ENCODE peak calls at places on chromosomes 4 and X, in five cellular contexts. G is left ventricle myocardium inferior, W is HCT116, M is HFF-Myc, U is mucosa of descending colon. H is an unnamed sample.

GRCh38 chr4:1191621-1192020 is 19.2 kb upstream of the SPON2 start:
- DNase-seq in G (no peak), W (no peak), M (no peak), U (peak), H (no peak)

GRCh38 chrX:56733459-56734046 is 4.5 kb downstream of the NBDY start:
- DNase-seq in G (no peak), W (no peak), M (no peak), U (peak), H (peak)

GRCh38 chr4:186942745-186943606 is 219.3 kb upstream of the FAT1 start:
- DNase-seq in G (no peak), W (no peak), M (no peak), U (peak), H (no peak)

GRCh38 chr4:59994118-59994517 is 1206.0 kb upstream of the ADGRL3 start:
- DNase-seq in G (peak), W (no peak), M (no peak), U (no peak), H (no peak)

GRCh38 chr4:6568689-6569332 is 6.2 kb upstream of the MAN2B2 start:
- DNase-seq in G (no peak), W (peak), M (no peak), U (no peak), H (no peak)

GRCh38 chr4:88696620-88697019 is 1.0 kb downstream of the NAP1L5 start:
- DNase-seq in G (no peak), W (no peak), M (no peak), U (no peak), H (no peak)

GRCh38 chr4:125736057-125736456 is 421.3 kb downstream of the FAT4 start:
- DNase-seq in G (no peak), W (no peak), M (no peak), U (no peak), H (no peak)

GRCh38 chr4:126395661-126396060 is 1080.9 kb downstream of the FAT4 start:
- DNase-seq in G (no peak), W (no peak), M (no peak), U (no peak), H (no peak)

GRCh38 chr4:189081831-189082230 is 858.8 kb upstream of the FRG1 start:
- DNase-seq in G (no peak), W (no peak), M (no peak), U (no peak), H (no peak)

GRCh38 chr4:28149762-28150161 is 1289.1 kb downstream of the STIM2 start:
- DNase-seq in G (no peak), W (no peak), M (no peak), U (no peak), H (no peak)

GRCh38 chr4:118849867-118850812 is 14.2 kb upstream of the SEC24D start:
- DNase-seq in G (no peak), W (no peak), M (no peak), U (peak), H (no peak)

GRCh38 chr4:55866973-55867574 is 13.6 kb downstream of the EXOC1 start:
- DNase-seq in G (no peak), W (peak), M (peak), U (peak), H (no peak)

GRCh38 chr4:102564399-102564921 is 63.3 kb downstream of the NFKB1 start:
- DNase-seq in G (no peak), W (no peak), M (no peak), U (no peak), H (no peak)

GRCh38 chrX:14027511-14028019 is 2.1 kb downstream of the GEMIN8 start:
- DNase-seq in G (no peak), W (no peak), M (no peak), U (no peak), H (no peak)

GRCh38 chr4:175253184-175253902 is 335.2 kb downstream of the ADAM29 start:
- DNase-seq in G (no peak), W (peak), M (no peak), U (no peak), H (no peak)

GRCh38 chrX:149871940-149872339 is 9.0 kb upstream of the MAGEA8 start:
- DNase-seq in G (no peak), W (peak), M (no peak), U (peak), H (no peak)

GRCh38 chr4:15963001-15963451 is at the start of gene FGFBP2:
- DNase-seq in G (peak), W (peak), M (peak), U (peak), H (peak)

GRCh38 chr4:82811838-82812672 is 13.5 kb upstream of the SCD5 start:
- DNase-seq in G (no peak), W (no peak), M (no peak), U (no peak), H (no peak)

DNA sequence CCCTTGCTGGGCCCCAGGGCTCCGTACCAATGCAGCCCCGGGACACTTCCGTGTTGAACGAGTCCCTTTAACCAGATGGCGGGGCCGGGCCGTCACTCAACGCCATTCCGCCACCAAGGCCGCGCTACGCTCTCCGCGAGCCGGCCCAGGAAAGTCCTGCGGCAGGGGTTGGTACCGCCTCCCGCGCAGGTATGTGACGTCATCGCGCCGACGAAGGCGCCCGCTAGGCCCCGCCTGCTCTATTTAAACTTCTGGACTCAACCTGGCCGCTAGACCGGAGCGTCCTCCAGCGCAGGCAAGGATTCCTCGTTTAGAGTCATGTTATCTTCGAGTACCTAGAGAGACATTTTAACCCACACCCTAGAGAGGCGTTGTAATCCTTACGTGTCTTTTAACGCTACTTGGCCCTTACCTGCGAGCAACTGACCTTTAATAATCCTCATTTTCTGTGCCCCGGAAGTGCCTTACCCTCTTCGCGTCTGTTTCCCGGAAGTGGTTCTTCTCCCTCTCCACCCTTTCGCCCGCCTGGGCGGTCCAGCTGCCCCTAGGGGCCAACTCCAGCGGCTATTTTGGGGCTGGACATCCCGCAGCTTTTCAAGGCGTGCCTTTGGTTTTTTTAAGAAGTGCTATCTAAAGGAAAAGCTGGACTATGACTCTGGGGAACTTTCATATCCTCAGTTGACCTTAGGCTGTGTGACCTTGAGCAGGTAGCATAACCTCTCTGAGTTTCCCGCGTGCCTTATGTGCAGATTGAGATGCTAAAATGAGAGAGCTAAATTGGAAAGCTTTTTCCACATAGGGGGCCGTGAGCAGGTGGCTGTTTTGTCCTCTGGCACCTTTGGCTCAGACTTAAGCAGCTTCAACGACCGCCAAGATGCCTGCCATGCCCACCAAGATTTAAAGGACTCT is at the start of gene PNPLA4:
- DNase-seq in G (peak), W (peak), M (peak), U (peak), H (peak)
- TF ChIP-seq CTCF in G (peak), W (peak), M (peak), U (no peak), H (peak)

GRCh38 chr4:143488684-143489083 is 24.8 kb upstream of the SMARCA5 start:
- DNase-seq in G (no peak), W (no peak), M (no peak), U (no peak), H (no peak)

GRCh38 chr4:143486314-143486713 is 27.2 kb upstream of the SMARCA5 start:
- DNase-seq in G (no peak), W (no peak), M (no peak), U (no peak), H (no peak)

GRCh38 chr4:143477487-143477886 is 36.0 kb upstream of the SMARCA5 start:
- DNase-seq in G (no peak), W (no peak), M (no peak), U (no peak), H (no peak)

GRCh38 chr4:143481361-143481760 is 32.1 kb upstream of the SMARCA5 start:
- DNase-seq in G (no peak), W (no peak), M (no peak), U (no peak), H (no peak)

GRCh38 chr4:143482753-143483362 is 30.6 kb upstream of the SMARCA5 start:
- DNase-seq in G (no peak), W (peak), M (peak), U (peak), H (no peak)
- TF ChIP-seq CTCF in G (peak), W (peak), M (peak), U (peak), H (peak)

DNA sequence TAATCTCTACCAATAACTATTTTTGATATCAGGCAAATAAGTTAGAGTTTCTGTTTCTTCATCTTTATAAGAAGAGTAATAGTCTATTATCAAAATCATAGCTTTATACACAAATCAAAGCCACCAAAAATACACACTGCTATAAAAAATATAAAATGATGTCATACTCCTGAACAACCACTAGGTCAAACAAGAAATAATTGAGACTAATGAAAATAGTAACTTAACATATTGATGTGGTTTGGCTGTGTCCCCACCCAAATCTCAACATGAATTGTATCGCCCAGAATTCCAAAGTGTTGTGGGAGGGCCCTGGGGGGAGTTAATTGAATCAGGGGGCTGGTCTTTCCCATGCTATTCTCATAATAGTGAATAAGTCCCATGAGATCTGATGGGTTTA is 2277.5 kb downstream of the ARAP2 start:
- DNase-seq in G (no peak), W (no peak), M (no peak), U (no peak), H (no peak)
- TF ChIP-seq CTCF in G (no peak), W (peak), M (no peak), U (no peak), H (no peak)

GRCh38 chrX:39140581-39140980 is 339.3 kb downstream of the MID1IP1 start:
- DNase-seq in G (peak), W (no peak), M (no peak), U (no peak), H (no peak)
- TF ChIP-seq CTCF in G (no peak), W (no peak), M (no peak), U (no peak), H (no peak)

DNA sequence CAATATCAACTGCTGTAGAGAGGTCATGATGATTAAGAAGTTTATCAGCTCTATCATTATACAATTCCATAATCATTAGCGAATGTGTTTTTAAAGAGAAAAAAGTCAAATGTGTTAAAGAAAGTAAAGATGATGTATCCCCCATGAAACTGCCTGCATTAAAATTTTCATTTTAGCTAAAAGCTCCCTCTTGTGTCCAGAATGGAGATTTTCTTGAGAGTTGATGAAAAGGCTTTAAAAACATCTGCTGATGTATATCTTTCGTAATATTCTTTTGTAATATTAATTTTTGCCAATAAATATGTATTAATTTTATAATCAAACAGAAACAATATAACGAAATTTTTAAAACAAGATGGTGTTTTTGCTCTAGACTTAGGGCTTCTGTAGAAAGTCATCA is 52.1 kb upstream of the LHFPL1 start:
- DNase-seq in G (no peak), W (no peak), M (no peak), U (no peak), H (no peak)
- TF ChIP-seq CTCF in G (peak), W (peak), M (no peak), U (no peak), H (peak)

DNA sequence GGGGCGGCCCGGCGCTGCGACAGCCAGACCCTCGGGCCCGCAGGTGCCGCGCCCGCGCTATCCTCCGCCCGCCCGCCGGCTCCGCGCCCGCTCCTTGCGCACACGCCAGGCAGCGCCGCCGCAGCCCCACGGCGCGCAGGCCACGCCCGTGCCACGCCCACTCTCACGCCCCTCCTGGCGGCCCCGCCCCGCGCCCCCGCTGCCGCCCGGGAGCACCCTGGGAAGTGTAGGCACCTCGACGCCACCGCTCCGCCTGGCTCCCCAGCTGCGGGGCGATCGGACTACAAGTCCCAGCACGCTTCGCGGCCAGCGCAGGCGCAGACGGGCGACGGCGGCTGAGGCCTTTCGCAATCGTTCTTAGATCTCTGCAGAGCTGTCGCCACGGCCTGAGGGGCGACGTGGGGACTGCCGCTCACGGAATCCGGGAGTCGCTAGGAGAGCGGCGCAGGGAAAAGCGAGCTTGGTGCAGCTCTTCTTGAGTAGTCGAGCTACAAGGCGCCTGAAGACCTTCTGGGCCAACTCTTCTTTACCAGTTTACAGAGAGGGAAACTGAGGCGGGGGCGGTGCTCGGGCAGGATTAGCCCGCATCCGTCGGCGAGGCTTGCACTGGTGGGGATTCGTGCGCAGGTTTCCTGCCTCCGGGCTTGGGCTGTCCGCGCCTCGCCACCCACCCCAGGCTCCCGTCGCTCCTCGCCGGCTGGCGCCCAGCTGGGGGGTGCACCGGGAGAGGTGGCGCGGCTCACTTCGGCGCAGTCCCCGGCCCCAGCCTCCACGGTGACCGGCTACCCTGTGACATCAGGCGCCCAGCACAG is at the start of gene ABLIM2:
- DNase-seq in G (peak), W (peak), M (peak), U (peak), H (peak)
- TF ChIP-seq CTCF in G (no peak), W (no peak), M (no peak), U (no peak), H (no peak)

GRCh38 chrX:132505116-132505515 is 16.3 kb upstream of the MBNL3 start:
- DNase-seq in G (no peak), W (no peak), M (no peak), U (peak), H (no peak)
- TF ChIP-seq CTCF in G (no peak), W (no peak), M (no peak), U (peak), H (no peak)

GRCh38 chr4:2715426-2715825 is 40.7 kb downstream of the TNIP2 start:
- DNase-seq in G (no peak), W (no peak), M (no peak), U (no peak), H (no peak)

GRCh38 chr4:2714918-2715317 is 41.2 kb downstream of the TNIP2 start:
- DNase-seq in G (no peak), W (no peak), M (no peak), U (no peak), H (no peak)

GRCh38 chr4:2714071-2714770 is 41.9 kb downstream of the TNIP2 start:
- DNase-seq in G (peak), W (no peak), M (no peak), U (no peak), H (no peak)

GRCh38 chr4:2713337-2713736 is 42.8 kb downstream of the TNIP2 start:
- DNase-seq in G (no peak), W (no peak), M (no peak), U (no peak), H (no peak)

GRCh38 chr4:2712261-2712842 is 43.8 kb downstream of the TNIP2 start:
- DNase-seq in G (no peak), W (peak), M (no peak), U (no peak), H (no peak)
- TF ChIP-seq CTCF in G (peak), W (peak), M (no peak), U (no peak), H (no peak)

GRCh38 chrX:18721683-18722499 is 14.4 kb downstream of the PPEF1 start:
- DNase-seq in G (no peak), W (no peak), M (no peak), U (no peak), H (no peak)
- TF ChIP-seq CTCF in G (no peak), W (no peak), M (no peak), U (no peak), H (no peak)